ENCODE peak calls at places on chromosomes 12 and 14, in four cellular contexts. B, V, J and A are unnamed samples.

GRCh38 chr12:116924558-116925453 is 14.1 kb downstream of the FBXW8 start:
- DNase-seq in B (peak), V (no peak), J (no peak), A (peak)

GRCh38 chr14:31059152-31059924 is 33.2 kb upstream of the STRN3 start:
- DNase-seq in B (peak), V (peak), J (peak), A (no peak)

GRCh38 chr14:104368751-104369100 is 210.8 kb upstream of the C14orf180 start:
- DNase-seq in B (no peak), V (no peak), J (no peak), A (no peak)

GRCh38 chr14:68089146-68089715 is 269.7 kb downstream of the RAD51B start:
- DNase-seq in B (peak), V (no peak), J (no peak), A (no peak)

GRCh38 chr12:120670667-120671066 is 16.3 kb upstream of the MLEC start:
- DNase-seq in B (no peak), V (no peak), J (no peak), A (no peak)

GRCh38 chr14:71932229-71932951 is at the start of gene RGS6:
- DNase-seq in B (no peak), V (no peak), J (peak), A (no peak)

GRCh38 chr12:88623777-88624548 is 43.7 kb upstream of the KITLG start:
- DNase-seq in B (no peak), V (no peak), J (no peak), A (no peak)

GRCh38 chr14:24843999-24844398 is 205.9 kb downstream of the STXBP6 start:
- DNase-seq in B (no peak), V (no peak), J (no peak), A (no peak)

GRCh38 chr12:12823308-12823707 is 10.2 kb downstream of the DDX47 start:
- DNase-seq in B (peak), V (no peak), J (no peak), A (no peak)

GRCh38 chr14:57760891-57761290 is 105.0 kb downstream of the SLC35F4 start:
- DNase-seq in B (no peak), V (no peak), J (no peak), A (no peak)

GRCh38 chr14:35533357-35534129 is 421 bp upstream of the INSM2 start:
- DNase-seq in B (peak), V (peak), J (peak), A (no peak)

GRCh38 chr14:51880810-51881580 is 20.6 kb downstream of the GNG2 start:
- DNase-seq in B (peak), V (no peak), J (no peak), A (no peak)

GRCh38 chr12:46459111-46459510 is 86.5 kb upstream of the SLC38A2 start:
- DNase-seq in B (peak), V (no peak), J (no peak), A (no peak)

GRCh38 chr14:26870722-26871121 is 272.9 kb upstream of the NOVA1 start:
- DNase-seq in B (no peak), V (peak), J (no peak), A (no peak)

GRCh38 chr12:56220611-56221232 is 1.0 kb downstream of the RNF41 start:
- DNase-seq in B (peak), V (no peak), J (no peak), A (no peak)

GRCh38 chr12:132881853-132882252 is 5.6 kb downstream of the CHFR start:
- DNase-seq in B (peak), V (no peak), J (no peak), A (no peak)

GRCh38 chr14:91177073-91177796 is 63.4 kb downstream of the DGLUCY start:
- DNase-seq in B (peak), V (peak), J (no peak), A (peak)

GRCh38 chr14:91175802-91176201 is 61.9 kb downstream of the DGLUCY start:
- DNase-seq in B (no peak), V (no peak), J (no peak), A (no peak)

GRCh38 chr14:91175296-91175695 is 61.4 kb downstream of the DGLUCY start:
- DNase-seq in B (no peak), V (no peak), J (no peak), A (no peak)

GRCh38 chr14:91173867-91174266 is 60.0 kb downstream of the DGLUCY start:
- DNase-seq in B (no peak), V (no peak), J (no peak), A (no peak)

GRCh38 chr14:91177797-91178147 is 63.9 kb downstream of the DGLUCY start:
- DNase-seq in B (no peak), V (no peak), J (no peak), A (no peak)
- TF ChIP-seq CTCF in B (no peak), V (no peak), J (no peak), A (no peak)

DNA sequence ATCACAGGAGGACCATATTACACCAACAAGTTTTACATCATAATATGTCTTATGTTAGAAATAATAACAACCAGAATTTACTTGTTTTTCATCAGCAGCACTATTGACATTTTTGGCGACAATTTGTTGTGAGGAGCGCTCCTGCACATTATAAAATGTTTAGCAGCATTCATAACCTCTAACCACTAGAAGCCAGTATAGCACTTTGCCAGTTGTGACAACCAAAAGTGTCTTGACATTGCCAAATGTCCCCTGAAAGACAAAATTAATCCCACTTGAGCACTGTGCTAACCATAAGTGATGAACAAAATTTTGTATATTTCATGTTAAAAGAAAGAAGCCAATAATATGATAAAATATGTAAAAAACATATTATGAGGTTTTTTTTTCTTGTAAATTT is 356.9 kb upstream of the LMO3 start:
- DNase-seq in B (no peak), V (no peak), J (no peak), A (no peak)
- TF ChIP-seq CTCF in B (no peak), V (no peak), J (no peak), A (no peak)

DNA sequence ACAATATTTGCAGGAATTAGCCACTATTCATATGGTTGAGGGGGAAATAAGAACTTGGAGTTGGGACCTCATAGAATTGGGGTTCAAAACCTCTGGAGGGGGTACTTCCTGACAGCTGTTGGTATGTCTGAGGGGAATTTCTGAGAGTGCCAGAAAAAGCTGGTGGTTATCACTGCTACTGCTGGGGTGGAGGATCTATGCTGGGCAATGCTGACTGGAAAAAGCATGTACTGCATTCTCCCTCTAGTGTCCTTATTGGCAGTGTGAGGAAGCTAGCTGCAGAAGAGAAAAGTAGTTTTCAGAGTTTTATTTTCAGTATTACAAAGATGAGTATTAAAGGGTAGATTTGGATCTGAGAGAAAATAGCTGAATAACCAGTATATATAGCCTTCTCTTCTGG is 88.8 kb downstream of the FUT8 start:
- DNase-seq in B (no peak), V (no peak), J (no peak), A (no peak)
- TF ChIP-seq CTCF in B (peak), V (no peak), J (no peak), A (no peak)

GRCh38 chr12:73629893-73630872 is 907.5 kb upstream of the ATXN7L3B start:
- DNase-seq in B (no peak), V (no peak), J (no peak), A (no peak)
- TF ChIP-seq CTCF in B (no peak), V (no peak), J (no peak), A (no peak)

GRCh38 chr12:110355080-110355479 is 48.4 kb downstream of the ANAPC7 start:
- DNase-seq in B (no peak), V (no peak), J (no peak), A (no peak)
- TF ChIP-seq CTCF in B (peak), V (peak), J (no peak), A (no peak)

DNA sequence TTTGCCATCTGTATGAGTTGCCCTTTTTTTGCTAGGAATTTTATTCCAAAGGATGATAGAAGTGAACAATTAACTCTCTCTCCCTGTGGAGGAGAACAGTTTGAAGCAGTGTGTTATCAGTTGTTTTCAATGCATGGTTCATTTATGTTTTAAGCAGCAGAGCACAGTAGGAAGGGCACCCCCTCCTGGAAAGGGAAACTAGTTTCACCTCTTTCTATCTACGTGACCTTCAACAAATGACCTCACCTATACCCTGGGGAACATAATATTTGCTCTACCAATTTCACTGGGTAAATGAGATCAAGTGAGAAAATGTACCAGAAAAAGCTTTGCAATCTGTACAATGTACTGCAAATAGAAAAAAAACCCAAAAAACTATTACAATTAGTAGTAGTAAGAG is 5.4 kb upstream of the DCP1B start:
- DNase-seq in B (no peak), V (no peak), J (no peak), A (no peak)
- TF ChIP-seq CTCF in B (peak), V (no peak), J (no peak), A (no peak)

GRCh38 chr12:8637244-8637643 is 24.6 kb upstream of the AICDA start:
- DNase-seq in B (no peak), V (no peak), J (no peak), A (no peak)
- TF ChIP-seq CTCF in B (no peak), V (no peak), J (no peak), A (no peak)

DNA sequence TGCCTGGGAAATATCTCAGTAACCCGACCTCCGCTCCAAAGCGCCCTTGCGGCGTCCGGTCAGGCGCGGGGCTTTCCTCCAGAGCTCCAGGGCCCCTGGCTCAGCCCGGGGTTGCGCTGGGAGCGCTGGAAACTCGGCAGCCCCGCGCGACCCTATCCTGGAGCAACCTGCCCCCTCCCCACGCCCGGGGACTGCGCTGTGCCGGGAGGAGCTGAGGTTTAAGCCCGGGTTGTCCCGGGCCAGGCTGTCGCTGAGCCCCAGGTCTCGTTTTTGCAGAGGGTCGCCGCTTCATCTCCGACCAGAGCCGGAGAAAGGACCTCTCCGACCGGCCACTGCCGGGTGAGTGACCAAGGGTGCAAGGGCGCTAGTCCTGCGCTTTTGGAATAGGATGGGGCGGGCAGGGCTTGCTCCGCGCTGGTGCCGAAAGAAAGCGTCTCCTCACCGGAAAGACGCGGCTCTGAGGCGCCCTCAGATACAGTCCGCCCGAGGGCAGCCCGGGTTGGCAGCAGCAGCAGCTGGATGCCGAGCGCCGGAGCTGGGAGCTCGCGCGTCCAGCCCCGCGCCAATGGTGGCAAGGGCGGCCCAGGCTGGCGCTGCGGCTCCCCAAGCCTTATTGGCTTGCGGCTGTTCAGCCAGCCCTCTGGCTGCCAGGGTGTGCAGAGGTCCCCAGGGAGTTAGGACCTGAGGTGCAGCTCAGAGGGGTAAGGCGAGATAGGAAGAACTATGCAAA is 1.5 kb downstream of the SPX start:
- DNase-seq in B (peak), V (peak), J (peak), A (no peak)
- TF ChIP-seq CTCF in B (no peak), V (no peak), J (no peak), A (no peak)

DNA sequence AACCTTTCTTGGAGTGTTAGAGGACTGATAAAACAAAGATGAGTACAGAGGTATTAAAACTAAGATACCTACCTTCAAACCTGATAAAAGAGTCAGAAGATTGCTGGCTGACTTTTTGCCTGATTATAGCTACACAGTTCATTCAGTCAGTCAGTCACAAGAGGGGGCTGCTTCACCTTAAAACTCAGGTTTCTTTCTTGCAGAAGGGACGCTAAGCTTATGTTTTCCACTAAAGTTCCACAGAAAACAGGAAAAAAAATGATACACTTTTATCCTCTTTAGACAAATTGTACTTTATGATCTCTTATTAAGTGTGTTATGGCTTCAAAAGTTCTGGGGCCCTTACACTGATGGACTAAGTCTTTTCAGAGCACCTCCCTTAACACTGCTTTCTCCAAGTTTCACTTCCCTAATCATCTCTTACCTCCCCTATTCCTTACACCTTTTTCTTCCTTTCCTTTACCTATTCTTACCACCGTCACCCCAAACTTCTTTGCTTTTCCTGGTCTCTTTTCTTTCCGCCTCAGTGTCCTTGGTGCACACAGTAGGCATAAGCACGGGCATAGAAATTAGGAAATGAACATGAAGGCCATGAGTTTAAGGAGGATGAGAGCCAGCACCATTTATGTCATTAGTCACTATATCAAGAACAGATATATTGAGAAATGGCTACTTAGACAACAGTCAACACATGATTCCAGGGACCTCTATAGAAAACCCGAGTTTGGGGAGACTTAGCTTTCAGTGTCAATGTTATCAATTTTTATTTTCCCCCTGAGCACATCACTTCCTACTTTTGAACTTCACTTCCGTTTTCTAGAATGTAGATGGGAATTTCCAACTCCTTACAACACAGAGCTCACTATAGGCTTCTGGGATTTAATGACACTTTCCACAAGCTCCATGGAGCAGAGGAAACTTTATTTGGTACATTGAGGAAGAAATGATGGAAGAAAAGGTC is 448.9 kb upstream of the OR4E1 start:
- DNase-seq in B (no peak), V (no peak), J (no peak), A (no peak)
- TF ChIP-seq CTCF in B (peak), V (no peak), J (no peak), A (no peak)

GRCh38 chr12:104733717-104734175 is 224.3 kb downstream of the SLC41A2 start:
- DNase-seq in B (no peak), V (no peak), J (no peak), A (no peak)
- TF ChIP-seq CTCF in B (no peak), V (no peak), J (no peak), A (no peak)